ENCODE peak calls at places on chromosomes 2 and 18, in ten cellular contexts. Q is RWPE1; M is activated gamma-delta T cell treated with anti-CD3 and anti-CD28 coated beads, Interleukin-2, amount 50 U/mL, for 16 hours; T is NCI-H345; D is sciatic nerve; X is NCI-H82; O is GM13976; G is NCI-H1105 treated with DMSO at 0.1 percent for 48 hours; N is AG09319; A is aorta. K is an unnamed sample.

GRCh38 chr2:186440506-186440905 is 45.6 kb upstream of the ZC3H15 start:
- DNase-seq in T (no peak), X (no peak), N (no peak), O (no peak), Q (no peak), D (no peak), M (no peak), G (no peak), A (no peak), K (no peak)

GRCh38 chr18:42363446-42363845 is 408.4 kb downstream of the PIK3C3 start:
- DNase-seq in D (no peak), N (no peak), M (no peak), A (no peak), T (no peak), G (no peak), X (peak), O (no peak), Q (no peak), K (no peak)

GRCh38 chr18:31274915-31275314 is 43.0 kb upstream of the DSG1 start:
- DNase-seq in M (no peak), A (no peak), O (no peak), D (peak), G (peak), T (peak), Q (peak), X (no peak), N (no peak), K (no peak)

GRCh38 chr2:2530334-2530733 is 199.3 kb upstream of the MYT1L start:
- DNase-seq in N (no peak), D (peak), G (no peak), Q (no peak), X (peak), M (no peak), O (no peak), T (no peak), A (no peak), K (no peak)

GRCh38 chr2:227460833-227461232 is 11.1 kb upstream of the AGFG1 start:
- DNase-seq in M (no peak), X (no peak), D (no peak), T (no peak), A (no peak), G (no peak), O (no peak), N (no peak), Q (no peak), K (no peak)

GRCh38 chr2:145751634-145752033 is 1231.7 kb upstream of the ZEB2 start:
- DNase-seq in N (no peak), D (no peak), Q (no peak), A (no peak), X (no peak), M (no peak), G (no peak), O (peak), T (no peak), K (no peak)

GRCh38 chr2:227366861-227367800 is 12.0 kb downstream of the TM4SF20 start:
- DNase-seq in O (no peak), Q (no peak), T (no peak), N (peak), M (no peak), X (no peak), A (peak), D (no peak), G (no peak), K (no peak)

GRCh38 chr18:21598726-21599584 is 1.5 kb downstream of the ESCO1 start:
- DNase-seq in Q (no peak), O (no peak), D (no peak), X (peak), M (no peak), G (no peak), N (no peak), A (no peak), T (no peak), K (no peak)

GRCh38 chr2:218856896-218857243 is 2.7 kb upstream of the WNT6 start:
- DNase-seq in T (no peak), Q (no peak), O (no peak), G (no peak), A (no peak), M (no peak), X (no peak), N (no peak), D (no peak), K (no peak)

GRCh38 chr2:120390381-120391055 is 44.6 kb downstream of the INHBB start:
- DNase-seq in T (no peak), G (no peak), X (no peak), Q (no peak), A (peak), O (no peak), N (no peak), M (no peak), D (peak), K (no peak)

GRCh38 chr2:197599285-197599965 is 76.0 kb downstream of the RFTN2 start:
- DNase-seq in D (no peak), T (no peak), G (no peak), N (no peak), X (peak), M (no peak), Q (peak), A (no peak), O (peak), K (no peak)

GRCh38 chr2:11669454-11670291 is at the start of gene NTSR2:
- DNase-seq in X (no peak), D (peak), N (no peak), Q (peak), T (no peak), G (no peak), M (no peak), O (no peak), A (peak), K (no peak)

GRCh38 chr2:191351921-191352320 is 106.7 kb downstream of the MYO1B start:
- DNase-seq in X (no peak), O (no peak), D (no peak), T (no peak), M (no peak), G (no peak), Q (no peak), N (no peak), A (no peak), K (no peak)

GRCh38 chr2:159065313-159065712 is 96.9 kb downstream of the TANC1 start:
- DNase-seq in D (no peak), A (no peak), M (no peak), O (no peak), Q (no peak), N (no peak), G (no peak), T (no peak), X (no peak), K (no peak)

GRCh38 chr2:234678721-234679120 is 181.8 kb upstream of the ARL4C start:
- DNase-seq in N (peak), Q (no peak), M (no peak), D (no peak), A (no peak), T (no peak), G (no peak), X (peak), O (no peak), K (no peak)

GRCh38 chr2:60519259-60519863 is 34.1 kb downstream of the BCL11A start:
- DNase-seq in X (no peak), T (no peak), M (no peak), N (no peak), D (no peak), A (no peak), Q (no peak), G (no peak), O (no peak), K (no peak)

GRCh38 chr2:20314562-20315521 is 35.8 kb downstream of the PUM2 start:
- DNase-seq in Q (no peak), X (no peak), D (no peak), M (no peak), G (no peak), T (no peak), A (no peak), N (no peak), O (no peak), K (no peak)

GRCh38 chr2:147438897-147439296 is 405.9 kb upstream of the ACVR2A start:
- DNase-seq in N (no peak), M (no peak), A (no peak), X (no peak), G (no peak), T (no peak), D (no peak), O (no peak), Q (no peak), K (no peak)

GRCh38 chr2:181656450-181657261 is at the start of gene CERKL:
- DNase-seq in N (no peak), Q (peak), A (peak), D (peak), M (no peak), G (no peak), T (no peak), X (peak), O (peak), K (peak)

GRCh38 chr2:152493945-152494528 is 159.1 kb downstream of the FMNL2 start:
- DNase-seq in M (no peak), X (no peak), G (no peak), N (no peak), Q (no peak), O (no peak), A (no peak), D (no peak), T (no peak), K (no peak)

GRCh38 chr2:184047536-184047935 is 550.8 kb upstream of the ZNF804A start:
- DNase-seq in Q (no peak), G (no peak), M (no peak), X (no peak), D (no peak), T (no peak), A (no peak), O (no peak), N (no peak), K (no peak)